ENCODE peak calls at places on chromosomes 2 and 18, in ten cellular contexts. I, H, N, U, X, M, G, J, S and V are unnamed samples. For H3K4me1, the result is how much of the 10 kb centered on the place peaks cover.

GRCh38 chr2:75582840-75583239 is 22.1 kb upstream of the EVA1A start:
- DNase-seq in I (no peak), H (no peak), N (peak), U (no peak), X (no peak), M (peak), G (peak), J (no peak), S (no peak), V (no peak)

GRCh38 chr2:237552911-237553310 is 13.5 kb upstream of the PRLH start:
- DNase-seq in I (no peak), H (no peak), N (no peak), U (no peak), X (no peak), M (no peak), G (no peak), J (no peak), S (peak), V (no peak)

GRCh38 chr2:120305296-120305695 is 40.6 kb upstream of the INHBB start:
- DNase-seq in I (no peak), H (peak), N (no peak), U (no peak), X (peak), M (no peak), G (peak), J (no peak), S (peak), V (no peak)

GRCh38 chr2:241359481-241360045 is 3.5 kb downstream of the FARP2 start:
- DNase-seq in I (no peak), H (no peak), N (no peak), U (no peak), X (peak), M (no peak), G (no peak), J (no peak), S (peak), V (no peak)

GRCh38 chr2:153497938-153498629 is 19.5 kb upstream of the RPRM start:
- DNase-seq in I (no peak), H (no peak), N (no peak), U (no peak), X (no peak), M (no peak), G (no peak), J (no peak), S (no peak), V (no peak)

GRCh38 chr2:197309369-197310231 is 980 bp downstream of the ANKRD44 start:
- DNase-seq in I (no peak), H (peak), N (no peak), U (peak), X (peak), M (no peak), G (no peak), J (peak), S (peak), V (peak)

GRCh38 chr2:42457011-42457410 is 36.8 kb downstream of the KCNG3 start:
- DNase-seq in I (no peak), H (peak), N (no peak), U (no peak), X (peak), M (no peak), G (peak), J (no peak), S (peak), V (no peak)

GRCh38 chr2:157246212-157247067 is 11.1 kb upstream of the GALNT5 start:
- DNase-seq in I (peak), H (peak), N (peak), U (no peak), X (peak), M (peak), G (peak), J (no peak), S (peak), V (no peak)

GRCh38 chr2:141766225-141766624 is 364.6 kb downstream of the LRP1B start:
- DNase-seq in I (no peak), H (no peak), N (no peak), U (no peak), X (no peak), M (no peak), G (no peak), J (no peak), S (no peak), V (no peak)

GRCh38 chr2:240129731-240130392 is 6.2 kb downstream of the COPS9 start:
- DNase-seq in I (no peak), H (no peak), N (no peak), U (peak), X (no peak), M (no peak), G (no peak), J (peak), S (peak), V (no peak)

GRCh38 chr2:100060875-100061274 is 81.5 kb downstream of the AFF3 start:
- DNase-seq in I (no peak), H (no peak), N (no peak), U (no peak), X (peak), M (no peak), G (no peak), J (no peak), S (peak), V (no peak)

GRCh38 chr2:98901291-98901690 is 34.7 kb downstream of the CRACDL start:
- DNase-seq in I (no peak), H (no peak), N (no peak), U (no peak), X (no peak), M (no peak), G (no peak), J (no peak), S (no peak), V (peak)

GRCh38 chr2:236866542-236867340 is 218.9 kb upstream of the COPS8 start:
- DNase-seq in I (no peak), H (no peak), N (no peak), U (peak), X (no peak), M (no peak), G (no peak), J (no peak), S (no peak), V (no peak)

GRCh38 chr2:230738924-230739323 is 26.3 kb downstream of the CAB39 start:
- DNase-seq in I (no peak), H (no peak), N (no peak), U (no peak), X (no peak), M (no peak), G (peak), J (no peak), S (no peak), V (no peak)

GRCh38 chr2:242031481-242032019 is 162.0 kb downstream of the RTP5 start:
- DNase-seq in I (no peak), H (no peak), N (peak), U (peak), X (peak), M (peak), G (peak), J (no peak), S (peak), V (peak)

GRCh38 chr2:121969766-121970639 is 214.6 kb downstream of the TSN start:
- DNase-seq in I (no peak), H (no peak), N (no peak), U (no peak), X (no peak), M (no peak), G (no peak), J (no peak), S (no peak), V (no peak)

GRCh38 chr18:47815486-47816270 is 114.8 kb downstream of the SMAD2 start:
- DNase-seq in I (no peak), H (no peak), N (no peak), U (no peak), X (no peak), M (peak), G (no peak), J (no peak), S (no peak), V (no peak)

GRCh38 chr18:31658670-31659573 is 25.5 kb downstream of the B4GALT6 start:
- DNase-seq in I (no peak), H (no peak), N (no peak), U (no peak), X (peak), M (peak), G (peak), J (no peak), S (no peak), V (no peak)

GRCh38 chr18:64449433-64449832 is 300.5 kb upstream of the LINC00305 start:
- DNase-seq in I (no peak), H (no peak), N (no peak), U (no peak), X (no peak), M (no peak), G (no peak), J (no peak), S (no peak), V (no peak)

GRCh38 chr2:220703279-220703678 is 868.8 kb downstream of the EPHA4 start:
- DNase-seq in I (no peak), H (peak), N (peak), U (no peak), X (no peak), M (peak), G (no peak), J (no peak), S (no peak), V (no peak)

GRCh38 chr2:238689331-238689730 is 158.6 kb upstream of the TWIST2 start:
- DNase-seq in I (no peak), H (no peak), N (no peak), U (peak), X (no peak), M (no peak), G (no peak), J (no peak), S (no peak), V (no peak)

GRCh38 chr2:105734762-105735538 is 9.8 kb upstream of the NCK2 start:
- DNase-seq in I (no peak), H (no peak), N (peak), U (no peak), X (no peak), M (peak), G (peak), J (no peak), S (peak), V (no peak)
- H3K4me1 ChIP-seq in I (half or more), H (under half), N (half or more), U (under half), X (under half), M (under half), G (under half), J (under half), S (under half), V (under half)

GRCh38 chr2:172770887-172771286 is 35.2 kb downstream of the RAPGEF4 start:
- DNase-seq in I (no peak), H (no peak), N (no peak), U (no peak), X (no peak), M (no peak), G (no peak), J (no peak), S (no peak), V (no peak)

GRCh38 chr2:172768406-172768805 is 32.8 kb downstream of the RAPGEF4 start:
- DNase-seq in I (no peak), H (no peak), N (no peak), U (no peak), X (no peak), M (no peak), G (no peak), J (no peak), S (no peak), V (no peak)

GRCh38 chr2:172774302-172774701 is 38.7 kb downstream of the RAPGEF4 start:
- DNase-seq in I (no peak), H (no peak), N (no peak), U (no peak), X (no peak), M (no peak), G (no peak), J (no peak), S (no peak), V (no peak)

GRCh38 chr2:172775319-172775718 is 39.7 kb downstream of the RAPGEF4 start:
- DNase-seq in I (no peak), H (no peak), N (no peak), U (no peak), X (no peak), M (no peak), G (no peak), J (no peak), S (no peak), V (no peak)

DNA sequence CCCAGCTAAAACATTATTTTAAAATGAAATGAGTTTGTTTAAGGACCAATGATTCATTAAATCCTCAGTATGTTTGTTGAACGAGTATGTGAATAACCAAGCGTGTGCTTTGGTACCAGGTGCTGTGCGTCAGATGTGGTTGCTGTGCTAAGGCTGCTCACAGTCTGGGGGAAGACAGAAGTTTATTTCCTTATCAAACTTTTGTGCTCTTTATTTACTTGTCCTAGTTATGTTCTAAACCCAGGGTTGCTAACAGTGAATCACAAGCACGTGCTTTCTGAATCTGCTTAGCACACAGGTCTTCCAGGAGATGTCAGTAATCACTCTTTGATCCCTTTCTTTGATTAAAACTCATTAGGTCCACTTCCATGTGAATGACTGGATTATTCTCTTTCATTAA is 37.0 kb downstream of the RAPGEF4 start:
- DNase-seq in I (no peak), H (no peak), N (no peak), U (no peak), X (no peak), M (peak), G (peak), J (no peak), S (no peak), V (no peak)
- H3K4me1 ChIP-seq in I (under half), H (under half), N (under half), U (under half), X (under half), M (under half), G (under half), J (under half), S (under half), V (under half)

DNA sequence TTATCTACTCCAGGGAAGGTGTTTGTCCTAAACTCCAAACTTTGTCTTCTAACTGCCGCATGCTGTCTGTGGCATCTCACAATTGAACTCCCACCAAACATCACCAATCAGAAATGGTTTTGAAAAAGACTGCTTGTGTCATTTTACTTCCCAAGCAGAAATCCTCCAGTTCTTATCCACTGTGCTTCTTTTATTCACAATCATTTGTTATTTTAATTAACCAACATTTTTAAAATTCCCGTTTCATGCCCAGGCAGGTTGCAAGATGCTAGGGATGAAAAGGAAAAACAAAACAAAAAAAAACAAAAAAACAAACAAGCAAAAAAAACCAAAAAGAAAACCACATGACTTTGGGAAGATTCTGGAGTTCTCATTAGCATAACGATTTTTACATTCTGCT is 63.5 kb upstream of the RAB27B start:
- DNase-seq in I (no peak), H (peak), N (no peak), U (no peak), X (no peak), M (no peak), G (no peak), J (no peak), S (no peak), V (no peak)
- H3K4me1 ChIP-seq in I (under half), H (under half), N (under half), U (under half), X (under half), M (under half), G (half or more), J (under half), S (under half), V (under half)

GRCh38 chr2:23762141-23762540 is 164.8 kb downstream of the ATAD2B start:
- DNase-seq in I (no peak), H (no peak), N (no peak), U (no peak), X (no peak), M (no peak), G (no peak), J (no peak), S (no peak), V (no peak)
- H3K4me1 ChIP-seq in I (under half), H (under half), N (under half), U (under half), X (under half), M (under half), G (under half), J (under half), S (under half), V (under half)

GRCh38 chr2:46344696-46345095 is 47.5 kb downstream of the EPAS1 start:
- DNase-seq in I (no peak), H (no peak), N (no peak), U (no peak), X (no peak), M (no peak), G (no peak), J (no peak), S (no peak), V (no peak)
- H3K4me1 ChIP-seq in I (under half), H (under half), N (under half), U (half or more), X (under half), M (under half), G (under half), J (half or more), S (under half), V (under half)

DNA sequence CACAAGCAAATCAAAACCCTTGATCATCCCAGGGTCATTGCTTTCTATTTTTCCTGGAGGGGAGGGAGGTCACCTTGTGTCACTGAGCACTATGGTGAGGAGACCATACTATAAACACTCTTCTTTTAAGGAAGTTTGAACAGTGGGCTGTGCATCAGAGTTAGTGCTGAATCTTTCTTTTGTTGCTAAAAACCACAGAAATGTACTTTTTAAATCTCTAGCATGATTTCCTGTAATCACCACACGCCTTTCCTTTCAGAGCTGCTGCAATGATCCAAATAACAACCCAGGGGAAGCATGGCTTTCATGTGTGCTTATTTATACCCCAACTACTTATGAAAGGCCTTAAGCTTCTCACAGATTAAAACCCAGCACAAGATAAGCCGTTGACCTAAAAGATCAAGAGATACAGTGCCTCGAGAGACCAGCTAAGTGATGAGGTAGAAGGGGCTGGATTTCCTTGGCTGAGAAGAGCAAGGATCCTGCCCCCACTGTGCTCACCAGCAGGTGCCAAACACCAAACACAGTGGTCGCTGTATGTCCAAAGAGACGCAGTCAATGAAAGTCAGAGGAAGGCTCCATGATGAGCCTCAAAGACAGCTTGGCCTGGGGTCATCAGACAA is 34.7 kb downstream of the TRABD2A start:
- DNase-seq in I (no peak), H (no peak), N (no peak), U (no peak), X (peak), M (peak), G (no peak), J (no peak), S (no peak), V (no peak)
- H3K4me1 ChIP-seq in I (under half), H (under half), N (under half), U (under half), X (under half), M (under half), G (under half), J (under half), S (under half), V (under half)

DNA sequence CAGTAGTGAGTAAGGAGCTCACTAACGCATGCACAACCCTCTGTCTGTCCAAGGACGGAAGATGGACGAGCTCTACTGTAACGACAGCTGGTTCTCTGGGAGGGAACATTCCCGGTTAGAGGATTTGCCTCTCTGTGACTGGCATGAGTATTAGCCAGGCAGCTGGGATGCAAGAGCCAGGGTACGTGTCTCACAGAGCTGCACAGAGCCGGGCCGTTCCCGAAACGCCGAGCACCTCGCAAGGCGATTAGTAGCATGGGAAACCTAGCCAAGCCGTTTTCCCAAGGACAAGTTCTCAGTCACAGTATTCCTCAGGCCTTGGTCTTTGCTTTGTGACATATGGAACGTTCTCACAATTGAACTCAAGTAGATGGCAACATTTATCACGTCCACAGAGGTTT is 94.7 kb downstream of the MTCL1 start:
- DNase-seq in I (no peak), H (peak), N (no peak), U (no peak), X (no peak), M (peak), G (no peak), J (no peak), S (peak), V (no peak)
- H3K4me1 ChIP-seq in I (under half), H (under half), N (under half), U (under half), X (under half), M (under half), G (half or more), J (under half), S (under half), V (under half)